ENCODE peak calls at places on chromosomes 1 and 21, in eight cellular contexts. F, V, G, E, H, L, Q and M are unnamed samples. For H3K9me3, the result is how much of the 10 kb centered on the place peaks cover.

GRCh38 chr1:108502624-108503023 is 52.5 kb downstream of the NBPF6 start:
- DNase-seq in F (no peak), V (no peak), G (no peak), E (no peak), H (no peak), L (no peak), Q (peak), M (no peak)

GRCh38 chr21:28793043-28793442 is 199.6 kb downstream of the LTN1 start:
- DNase-seq in F (no peak), V (no peak), G (no peak), E (no peak), H (no peak), L (no peak), Q (peak), M (no peak)

GRCh38 chr1:226912587-226913176 is 27.4 kb upstream of the COQ8A start:
- DNase-seq in F (peak), V (no peak), G (peak), E (no peak), H (no peak), L (peak), Q (peak), M (no peak)

GRCh38 chr1:115301438-115302020 is 36.5 kb downstream of the NGF start:
- DNase-seq in F (no peak), V (peak), G (no peak), E (no peak), H (no peak), L (no peak), Q (no peak), M (no peak)

GRCh38 chr1:117268926-117269378 is 58.2 kb upstream of the VTCN1 start:
- DNase-seq in F (no peak), V (no peak), G (peak), E (no peak), H (no peak), L (no peak), Q (no peak), M (no peak)

GRCh38 chr1:51558375-51558924 is 39.4 kb upstream of the EPS15 start:
- DNase-seq in F (no peak), V (no peak), G (peak), E (no peak), H (no peak), L (no peak), Q (peak), M (no peak)

GRCh38 chr1:234866007-234866866 is 256.3 kb upstream of the IRF2BP2 start:
- DNase-seq in F (peak), V (peak), G (peak), E (no peak), H (no peak), L (peak), Q (peak), M (peak)

GRCh38 chr21:17802568-17802967 is 16.6 kb downstream of the C21orf91 start:
- DNase-seq in F (no peak), V (no peak), G (no peak), E (no peak), H (no peak), L (no peak), Q (peak), M (no peak)

GRCh38 chr1:56441586-56441985 is 137.8 kb downstream of the PLPP3 start:
- DNase-seq in F (no peak), V (no peak), G (no peak), E (no peak), H (no peak), L (no peak), Q (no peak), M (no peak)

GRCh38 chr1:81976539-81976938 is 175.8 kb downstream of the ADGRL2 start:
- DNase-seq in F (no peak), V (no peak), G (no peak), E (no peak), H (no peak), L (no peak), Q (no peak), M (no peak)

GRCh38 chr1:212607206-212607923 is 1.2 kb upstream of the ATF3 start:
- DNase-seq in F (peak), V (peak), G (no peak), E (peak), H (no peak), L (peak), Q (no peak), M (peak)

GRCh38 chr1:167706931-167707877 is 14.6 kb upstream of the MPZL1 start:
- DNase-seq in F (no peak), V (no peak), G (no peak), E (no peak), H (no peak), L (no peak), Q (no peak), M (no peak)

GRCh38 chr1:167706363-167706762 is 15.4 kb upstream of the MPZL1 start:
- DNase-seq in F (no peak), V (no peak), G (no peak), E (no peak), H (no peak), L (no peak), Q (no peak), M (no peak)

GRCh38 chr1:167704767-167705166 is 17.0 kb upstream of the MPZL1 start:
- DNase-seq in F (no peak), V (no peak), G (no peak), E (no peak), H (no peak), L (no peak), Q (no peak), M (no peak)

GRCh38 chr1:167703557-167703956 is 18.2 kb upstream of the MPZL1 start:
- DNase-seq in F (no peak), V (no peak), G (no peak), E (no peak), H (no peak), L (no peak), Q (no peak), M (no peak)

DNA sequence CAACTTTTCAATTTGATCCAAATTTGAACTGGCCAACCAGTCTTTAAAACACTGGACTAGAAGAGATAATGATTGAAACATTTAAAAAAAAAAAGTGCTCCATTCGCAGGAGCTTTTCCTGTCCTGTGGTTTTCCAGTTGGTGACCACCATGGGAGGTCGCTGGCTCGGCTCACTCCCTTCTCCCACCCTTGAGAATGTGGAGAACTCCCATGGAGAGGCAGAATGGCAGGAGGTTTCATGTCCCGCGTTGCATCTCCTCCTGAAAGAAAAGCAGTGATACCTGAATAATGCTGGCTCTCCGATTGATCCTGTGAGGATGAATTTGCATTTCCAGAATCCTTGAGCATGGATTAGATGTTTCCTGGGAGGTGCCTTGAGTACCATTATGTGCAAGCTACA is 16.5 kb upstream of the MPZL1 start:
- DNase-seq in F (no peak), V (no peak), G (no peak), E (no peak), H (no peak), L (no peak), Q (no peak), M (no peak)
- H3K4me3 ChIP-seq in F (no peak), V (no peak), G (no peak), E (no peak), H (no peak), L (no peak), Q (no peak), M (no peak)

DNA sequence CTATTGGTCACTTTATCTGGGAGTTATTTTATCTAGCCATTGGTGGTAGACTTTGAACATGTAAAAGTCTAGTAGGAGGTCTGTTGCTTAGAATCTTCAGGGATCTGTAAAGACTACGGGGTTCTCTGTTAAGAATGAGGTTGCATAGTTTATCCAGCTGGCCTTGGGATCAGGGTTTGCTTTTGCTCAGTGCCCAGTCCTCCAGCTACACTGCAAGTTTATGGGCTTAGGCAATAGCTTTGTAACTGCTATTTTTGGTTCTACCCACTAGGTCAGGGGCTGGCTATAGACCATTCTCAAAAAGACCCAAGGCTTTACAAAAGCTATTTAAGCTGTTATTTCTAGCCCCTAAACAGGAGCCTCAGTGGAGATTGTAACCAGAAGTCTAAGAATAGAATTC is 9.8 kb downstream of the SH3GLB1 start:
- DNase-seq in F (no peak), V (no peak), G (no peak), E (no peak), H (no peak), L (no peak), Q (peak), M (no peak)
- TF ChIP-seq CTCF in F (no peak), V (no peak), G (no peak), E (no peak), H (no peak), L (no peak), Q (no peak), M (no peak)

DNA sequence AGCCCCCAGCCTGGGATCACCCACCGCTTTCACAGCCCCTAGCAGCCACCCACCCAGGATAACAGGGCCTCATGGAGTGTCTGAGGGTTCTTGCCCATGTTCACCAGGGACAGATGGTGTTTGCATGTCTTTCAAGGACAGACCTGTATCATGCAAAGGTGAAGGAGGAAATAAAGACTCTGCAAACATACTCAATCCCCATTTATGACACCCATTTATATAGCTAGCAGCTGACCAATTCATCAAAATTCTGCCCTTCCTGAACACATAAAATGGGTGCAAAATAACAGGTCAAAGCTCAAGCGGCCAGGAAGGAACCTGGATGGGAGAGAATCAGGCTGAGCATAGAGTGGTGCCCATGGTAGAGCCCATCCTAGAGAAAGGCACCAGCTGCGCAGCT is 32.8 kb upstream of the LYPD8 start:
- DNase-seq in F (no peak), V (no peak), G (no peak), E (no peak), H (no peak), L (no peak), Q (no peak), M (no peak)
- H3K9me3 ChIP-seq in F (under half), V (under half), G (under half), E (under half), H (under half), L (under half), Q (under half), M (under half)

GRCh38 chr1:153612111-153612754 is 704 bp downstream of the S100A16 start:
- DNase-seq in F (no peak), V (no peak), G (no peak), E (peak), H (no peak), L (no peak), Q (no peak), M (no peak)

GRCh38 chr1:153614189-153614900 is 1.4 kb upstream of the S100A16 start:
- DNase-seq in F (no peak), V (no peak), G (no peak), E (peak), H (no peak), L (no peak), Q (no peak), M (no peak)

GRCh38 chr1:153611356-153611755 is 1.6 kb downstream of the S100A16 start:
- DNase-seq in F (no peak), V (no peak), G (no peak), E (peak), H (no peak), L (no peak), Q (no peak), M (no peak)

GRCh38 chr1:153613406-153613805 is 469 bp upstream of the S100A16 start:
- DNase-seq in F (no peak), V (no peak), G (no peak), E (peak), H (no peak), L (no peak), Q (no peak), M (no peak)

DNA sequence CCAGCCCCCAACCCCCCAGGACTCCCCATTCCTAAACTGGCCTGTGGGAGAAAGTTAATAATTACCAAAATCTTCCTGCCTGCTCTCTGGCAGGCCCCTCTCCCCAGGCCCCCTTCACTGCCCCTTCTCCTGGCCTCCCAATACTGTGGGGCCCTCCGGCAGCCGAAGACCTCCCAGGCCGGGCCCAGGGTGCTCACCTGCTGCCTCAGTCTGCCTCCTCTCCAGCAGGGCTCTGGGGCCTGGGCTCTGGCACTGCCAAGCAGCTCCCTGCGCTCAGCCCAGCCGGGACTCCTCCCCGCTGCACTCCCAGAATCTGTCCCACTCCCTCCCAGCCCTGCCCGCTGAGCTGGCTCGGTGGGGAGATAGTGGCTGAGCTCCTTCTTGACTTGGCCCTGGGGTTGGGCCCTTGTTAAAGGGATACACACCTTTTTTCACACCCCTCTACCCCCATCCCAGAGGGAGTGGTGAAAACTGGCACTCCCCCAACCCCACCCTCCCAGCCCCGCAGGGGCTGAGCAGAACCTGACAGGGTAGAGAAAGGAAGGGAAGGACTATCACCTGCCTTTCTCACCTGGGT is at the start of gene S100A16:
- DNase-seq in F (peak), V (peak), G (peak), E (peak), H (no peak), L (peak), Q (peak), M (no peak)
- H3K4me3 ChIP-seq in F (peak), V (peak), G (peak), E (peak), H (peak), L (peak), Q (peak), M (peak)